ENCODE peak calls at places on chromosomes 3 and 15, in four cellular contexts. O is H1, Y is stomach, M is spleen. I is an unnamed sample.

GRCh38 chr3:134708025-134708597 is 57.3 kb upstream of the KY start:
- DNase-seq in O (no peak), M (no peak), Y (no peak), I (no peak)

GRCh38 chr15:60966316-60966715 is 262.8 kb downstream of the RORA start:
- DNase-seq in Y (no peak), O (no peak), M (no peak), I (no peak)

GRCh38 chr15:100769975-100770340 is 109.7 kb upstream of the ALDH1A3 start:
- DNase-seq in M (peak; percentile 42), O (no peak), Y (no peak), I (no peak)

GRCh38 chr3:8900065-8900464 is 63.2 kb downstream of the RAD18 start:
- DNase-seq in Y (no peak), O (no peak), M (no peak), I (no peak)

GRCh38 chr15:63057454-63058335 is 15.1 kb downstream of the TPM1 start:
- DNase-seq in M (no peak), O (no peak), Y (no peak), I (no peak)

GRCh38 chr3:149274220-149274619 is 52.6 kb upstream of the CP start:
- DNase-seq in Y (no peak), M (no peak), O (no peak), I (no peak)

GRCh38 chr3:181313379-181313778 is 323.8 kb upstream of the DNAJC19 start:
- DNase-seq in Y (no peak), O (no peak), M (no peak), I (no peak)

GRCh38 chr3:127764301-127764700 is 58.0 kb downstream of the MGLL start:
- DNase-seq in M (no peak), Y (no peak), O (no peak), I (no peak)

GRCh38 chr15:70547846-70548487 is 215.4 kb downstream of the UACA start:
- DNase-seq in M (no peak), Y (no peak), O (no peak), I (no peak)

GRCh38 chr3:134333522-134334181 is 40.6 kb downstream of the AMOTL2 start:
- DNase-seq in O (no peak), M (no peak), Y (no peak), I (no peak)

GRCh38 chr3:34212671-34213070 is 414.2 kb downstream of the PDCD6IP start:
- DNase-seq in O (no peak), Y (peak; percentile 71), M (no peak), I (no peak)

GRCh38 chr3:102207173-102207572 is 227.6 kb upstream of the ZPLD1 start:
- DNase-seq in O (no peak), Y (no peak), M (no peak), I (no peak)

GRCh38 chr15:60006203-60006782 is 2.2 kb downstream of the FOXB1 start:
- DNase-seq in M (peak; percentile 84), O (peak; percentile 85), Y (no peak), I (peak; percentile 35)

GRCh38 chr3:124745756-124746155 is 15.5 kb downstream of the UMPS start:
- DNase-seq in M (no peak), O (no peak), Y (no peak), I (no peak)

GRCh38 chr15:39624806-39625205 is 43.9 kb downstream of the THBS1 start:
- DNase-seq in M (peak; percentile 78), O (no peak), Y (peak; percentile 39), I (peak; percentile 74)

GRCh38 chr3:133835418-133835743 is 29.8 kb downstream of the SRPRB start:
- DNase-seq in Y (no peak), O (no peak), M (no peak), I (no peak)

GRCh38 chr3:101796076-101796475 is 17.1 kb downstream of the NXPE3 start:
- DNase-seq in M (no peak), O (no peak), Y (no peak), I (no peak)

GRCh38 chr15:51365417-51365816 is 24.0 kb downstream of the GLDN start:
- DNase-seq in Y (no peak), M (no peak), O (no peak), I (no peak)

GRCh38 chr15:64877435-64877834 is 34.3 kb upstream of the ANKDD1A start:
- DNase-seq in Y (peak; percentile 53), M (peak; percentile 93), O (no peak), I (peak; percentile 53)

GRCh38 chr15:95025924-95026728 is 794.8 kb downstream of the MCTP2 start:
- DNase-seq in Y (peak; percentile 64), M (no peak), O (peak; percentile 79), I (peak; percentile 13)

GRCh38 chr3:171428321-171428787 is 31.9 kb downstream of the TNIK start:
- DNase-seq in O (no peak), M (no peak), Y (no peak), I (no peak)
- TF ChIP-seq CTCF in O (no peak), M (no peak), Y (no peak), I (no peak)

GRCh38 chr3:65902304-65902793 is 136.4 kb downstream of the MAGI1 start:
- DNase-seq in Y (peak; percentile 45), O (peak; percentile 64), M (no peak), I (peak; percentile 53)
- TF ChIP-seq POLR2AphosphoS5 in Y (no peak), O (no peak), M (no peak), I (no peak)

DNA sequence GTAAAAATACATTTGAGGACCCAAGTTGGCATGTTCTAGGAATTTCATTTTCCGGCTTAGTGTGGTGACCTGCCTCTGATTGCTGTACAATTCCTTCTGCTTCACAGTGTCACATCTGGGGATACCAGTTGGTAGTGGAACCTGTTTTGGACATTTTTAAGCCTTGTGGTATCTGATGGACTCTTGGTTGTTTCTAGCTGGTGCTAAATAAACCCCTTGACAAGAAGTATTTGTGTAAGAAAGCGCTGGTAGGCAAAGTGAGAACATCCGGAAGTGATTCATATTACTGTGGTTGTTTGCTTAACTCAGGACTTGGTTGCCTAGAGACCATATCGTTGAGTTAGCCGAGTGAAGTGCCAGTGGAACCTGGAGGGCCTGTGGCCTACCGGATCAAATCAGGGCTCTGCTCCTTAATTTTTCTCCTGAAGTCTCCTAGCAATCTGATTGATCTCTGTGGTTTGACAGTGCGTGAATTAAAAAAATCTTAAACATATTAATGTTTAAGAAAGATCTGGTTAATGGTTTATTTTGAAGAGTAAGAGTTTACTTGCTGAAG is 12.8 kb downstream of the IQGAP1 start:
- DNase-seq in Y (peak; percentile 68), O (no peak), M (no peak), I (peak; percentile 69)
- TF ChIP-seq POLR2A in Y (no peak), O (peak; percentile 27), M (no peak), I (peak; percentile 24)

GRCh38 chr15:29046281-29046810 is 160.6 kb downstream of the APBA2 start:
- DNase-seq in Y (no peak), M (peak; percentile 13), O (no peak), I (no peak)
- TF ChIP-seq CTCF in Y (no peak), M (no peak), O (no peak), I (no peak)

GRCh38 chr3:4981688-4982494 is 2.7 kb downstream of the BHLHE40 start:
- DNase-seq in O (no peak), M (no peak), Y (no peak), I (no peak)

GRCh38 chr3:4984511-4984864 is 5.3 kb downstream of the BHLHE40 start:
- DNase-seq in O (no peak), M (no peak), Y (no peak), I (no peak)

GRCh38 chr3:4985330-4986174 is 6.3 kb downstream of the BHLHE40 start:
- DNase-seq in O (no peak), Y (no peak), M (no peak), I (no peak)

GRCh38 chr3:4982773-4983738 is 3.8 kb downstream of the BHLHE40 start:
- DNase-seq in Y (no peak), M (no peak), O (no peak), I (no peak)

DNA sequence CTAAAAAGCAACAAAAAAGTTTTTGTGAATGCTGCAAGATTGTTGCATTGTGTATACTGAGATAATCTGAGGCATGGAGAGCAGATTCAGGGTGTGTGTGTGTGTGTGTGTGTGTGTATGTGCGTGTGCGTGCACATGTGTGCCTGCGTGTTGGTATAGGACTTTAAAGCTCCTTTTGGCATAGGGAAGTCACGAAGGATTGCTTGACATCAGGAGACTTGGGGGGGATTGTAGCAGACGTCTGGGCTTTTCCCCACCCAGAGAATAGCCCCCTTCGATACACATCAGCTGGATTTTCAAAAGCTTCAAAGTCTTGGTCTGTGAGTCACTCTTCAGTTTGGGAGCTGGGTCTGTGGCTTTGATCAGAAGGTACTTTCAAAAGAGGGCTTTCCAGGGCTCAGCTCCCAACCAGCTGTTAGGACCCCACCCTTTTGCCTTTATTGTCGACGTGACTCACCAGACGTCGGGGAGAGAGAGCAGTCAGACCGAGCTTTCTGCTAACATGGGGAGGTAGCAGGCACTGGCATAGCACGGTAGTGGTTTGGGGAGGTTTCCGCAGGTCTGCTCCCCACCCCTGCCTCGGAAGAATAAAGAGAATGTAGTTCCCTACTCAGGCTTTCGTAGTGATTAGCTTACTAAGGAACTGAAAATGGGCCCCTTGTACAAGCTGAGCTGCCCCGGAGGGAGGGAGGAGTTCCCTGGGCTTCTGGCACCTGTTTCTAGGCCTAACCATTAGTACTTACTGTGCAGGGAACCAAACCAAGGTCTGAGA is 4.7 kb downstream of the BHLHE40 start:
- DNase-seq in M (peak; percentile 84), Y (peak; percentile 61), O (no peak), I (peak; percentile 72)
- TF ChIP-seq POLR2AphosphoS5 in M (no peak), Y (peak; percentile 68), O (no peak), I (peak; percentile 79)

GRCh38 chr15:31357148-31357547 is 30.5 kb downstream of the KLF13 start:
- DNase-seq in Y (no peak), O (no peak), M (no peak), I (no peak)
- TF ChIP-seq POLR2A in Y (no peak), O (no peak), M (no peak), I (no peak)

DNA sequence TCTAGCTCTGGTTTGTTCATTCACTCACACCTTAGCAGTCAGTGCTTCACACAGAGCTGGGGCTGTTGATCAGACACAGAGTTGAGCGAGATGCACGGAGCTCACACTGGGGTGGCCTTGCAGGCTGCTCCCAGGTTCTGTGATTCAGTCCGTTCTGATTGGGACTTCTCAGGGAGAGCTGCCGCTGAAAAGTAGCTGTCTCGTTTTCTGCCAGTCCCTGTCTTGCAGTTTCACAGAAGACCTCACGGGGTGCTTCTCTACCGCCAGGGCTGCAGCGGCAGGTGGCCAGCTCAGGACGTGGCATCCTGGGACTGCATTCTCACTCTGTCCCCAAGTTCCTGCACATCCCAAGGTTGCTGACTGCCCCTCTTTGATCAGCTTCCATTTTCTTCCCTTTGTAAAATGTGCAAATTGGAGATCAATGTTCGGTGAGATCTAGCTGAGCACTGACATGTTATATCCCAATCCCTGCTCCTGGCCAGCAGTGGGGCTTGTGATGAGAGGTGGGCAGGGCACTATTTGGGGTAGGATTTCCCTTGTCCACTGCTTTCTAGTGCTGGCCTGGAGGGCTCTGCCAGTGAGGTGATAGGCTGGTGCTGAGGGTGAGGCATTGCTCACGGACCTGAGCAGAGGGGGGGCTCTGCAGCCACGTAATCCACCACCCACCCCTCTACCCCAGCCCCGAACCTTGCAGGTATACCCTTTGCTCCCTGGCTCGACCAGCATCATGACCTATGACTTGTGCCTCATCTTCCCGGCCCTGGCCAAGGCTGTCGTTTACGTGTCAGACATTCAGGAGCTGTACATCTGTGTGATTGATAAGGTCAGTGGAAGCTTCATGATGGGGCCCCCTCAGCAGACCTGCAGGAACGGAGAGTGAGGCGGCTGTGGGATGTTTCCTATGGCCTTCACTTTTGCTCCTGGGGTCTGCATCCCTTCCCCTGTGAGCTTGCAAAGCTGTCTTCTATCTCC is 5.3 kb upstream of the TXNRD3 start:
- DNase-seq in M (no peak), Y (no peak), O (no peak), I (no peak)
- TF ChIP-seq CTCF in M (no peak), Y (no peak), O (peak; percentile 58), I (no peak)

DNA sequence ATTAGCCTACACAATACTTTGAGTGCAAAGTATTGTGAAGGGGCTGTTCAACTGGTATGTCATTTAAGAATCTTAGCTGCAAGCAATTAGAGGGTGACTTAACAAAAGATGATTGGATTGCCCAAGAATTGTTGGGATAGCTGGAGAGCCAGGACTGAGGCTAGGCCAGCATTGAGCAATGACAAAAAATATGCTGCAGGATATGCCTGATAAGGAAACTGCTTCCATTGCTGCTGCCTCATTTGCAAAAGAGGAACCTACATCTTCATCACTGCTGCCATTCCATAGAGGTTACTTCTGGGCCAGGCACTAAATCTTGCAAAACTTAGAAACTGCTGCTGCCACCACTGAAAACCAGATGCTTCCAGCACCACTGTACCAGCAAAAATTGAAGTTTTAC is 108.0 kb upstream of the TBC1D5 start:
- DNase-seq in M (no peak), O (no peak), Y (no peak), I (no peak)
- TF ChIP-seq POLR2AphosphoS5 in M (no peak), O (no peak), Y (no peak), I (no peak)